ENCODE peak calls at places on chromosomes 7 and 10, in four cellular contexts. A, K, F and P are unnamed samples.
A peak's percentile ranks its signal among the peaks of the same experiment; 100 is the strongest.

GRCh38 chr7:108045154-108045553 is 42.2 kb upstream of the LAMB1 start:
- DNase-seq in A (no peak), K (no peak), F (no peak), P (no peak)

GRCh38 chr7:121503730-121504129 is 107.6 kb upstream of the FAM3C start:
- DNase-seq in A (no peak), K (no peak), F (no peak), P (no peak)

GRCh38 chr10:49664006-49664841 is 15.2 kb upstream of the C10orf53 start:
- DNase-seq in A (no peak), K (no peak), F (no peak), P (no peak)

GRCh38 chr7:18087031-18087686 is 59.5 kb upstream of the PRPS1L1 start:
- DNase-seq in A (peak; percentile 8), K (peak; percentile 59), F (no peak), P (no peak)

GRCh38 chr10:102678842-102679289 is 34.6 kb downstream of the TRIM8 start:
- DNase-seq in A (peak; percentile 50), K (peak; percentile 90), F (peak; percentile 74), P (peak; percentile 60)

GRCh38 chr7:47946581-47947354 is 1.5 kb downstream of the PKD1L1 start:
- DNase-seq in A (no peak), K (no peak), F (no peak), P (no peak)

GRCh38 chr10:56895306-56895705 is 534.2 kb upstream of the ZWINT start:
- DNase-seq in A (no peak), K (no peak), F (no peak), P (no peak)

GRCh38 chr10:62938672-62939071 is 122.5 kb upstream of the EGR2 start:
- DNase-seq in A (no peak), K (no peak), F (no peak), P (no peak)

GRCh38 chr10:72692057-72692891 is at the start of gene MCU:
- DNase-seq in A (peak; percentile 97), K (peak; percentile 98), F (peak; percentile 94), P (peak; percentile 47)

GRCh38 chr7:8117195-8117594 is 144.8 kb downstream of the ICA1 start:
- DNase-seq in A (no peak), K (no peak), F (no peak), P (no peak)

GRCh38 chr7:117949232-117949631 is 76.0 kb upstream of the CTTNBP2 start:
- DNase-seq in A (peak; percentile 35), K (no peak), F (no peak), P (no peak)

GRCh38 chr10:98361131-98361633 is 53.8 kb downstream of the PYROXD2 start:
- DNase-seq in A (peak; percentile 13), K (no peak), F (peak; percentile 86), P (peak; percentile 91)

GRCh38 chr7:19369806-19370205 is 224.6 kb upstream of the FERD3L start:
- DNase-seq in A (no peak), K (no peak), F (no peak), P (no peak)

GRCh38 chr10:21934307-21934706 is 69.2 kb downstream of the DNAJC1 start:
- DNase-seq in A (no peak), K (no peak), F (no peak), P (no peak)

GRCh38 chr10:63537511-63537910 is 16.3 kb downstream of the REEP3 start:
- DNase-seq in A (no peak), K (no peak), F (no peak), P (no peak)

GRCh38 chr10:86655173-86655540 is 810 bp downstream of the OPN4 start:
- DNase-seq in A (no peak), K (peak; percentile 54), F (no peak), P (no peak)

GRCh38 chr10:103930449-103930848 is 12.5 kb upstream of the STN1 start:
- DNase-seq in A (no peak), K (no peak), F (no peak), P (no peak)

GRCh38 chr10:83536426-83536825 is 602.9 kb upstream of the GHITM start:
- DNase-seq in A (no peak), K (no peak), F (no peak), P (no peak)

GRCh38 chr10:132452216-132452650 is 55.2 kb downstream of the PWWP2B start:
- DNase-seq in A (no peak), K (peak; percentile 88), F (no peak), P (no peak)

GRCh38 chr10:78626471-78626870 is 442.3 kb upstream of the ZMIZ1 start:
- DNase-seq in A (no peak), K (no peak), F (no peak), P (no peak)

GRCh38 chr10:17644485-17644964 is 574 bp downstream of the STAM start:
- DNase-seq in A (no peak), K (no peak), F (peak; percentile 70), P (no peak)

GRCh38 chr7:21616796-21617436 is 74.1 kb downstream of the DNAH11 start:
- DNase-seq in A (peak; percentile 72), K (no peak), F (no peak), P (peak; percentile 19)

GRCh38 chr10:70478191-70479160 is at the start of gene PALD1:
- DNase-seq in A (peak; percentile 61), K (peak; percentile 89), F (no peak), P (no peak)
- TF ChIP-seq POLR2A in A (peak; percentile 73), K (no peak), F (no peak), P (no peak)

GRCh38 chr10:125911990-125912389 is 15.6 kb downstream of the FANK1 start:
- DNase-seq in A (peak; percentile 76), K (no peak), F (no peak), P (no peak)
- TF ChIP-seq POLR2A in A (no peak), K (no peak), F (no peak), P (no peak)

GRCh38 chr10:123847686-123848432 is 43.7 kb downstream of the CPXM2 start:
- DNase-seq in A (peak; percentile 36), K (no peak), F (no peak), P (no peak)
- TF ChIP-seq POLR2A in A (no peak), K (no peak), F (no peak), P (no peak)

GRCh38 chr7:94067506-94067905 is 63.4 kb upstream of the BET1 start:
- DNase-seq in A (no peak), K (no peak), F (no peak), P (no peak)

GRCh38 chr7:94067047-94067446 is 62.9 kb upstream of the BET1 start:
- DNase-seq in A (no peak), K (no peak), F (no peak), P (no peak)

GRCh38 chr7:94062372-94062771 is 58.2 kb upstream of the BET1 start:
- DNase-seq in A (no peak), K (no peak), F (no peak), P (no peak)

GRCh38 chr7:94061316-94061715 is 57.2 kb upstream of the BET1 start:
- DNase-seq in A (no peak), K (no peak), F (no peak), P (no peak)

DNA sequence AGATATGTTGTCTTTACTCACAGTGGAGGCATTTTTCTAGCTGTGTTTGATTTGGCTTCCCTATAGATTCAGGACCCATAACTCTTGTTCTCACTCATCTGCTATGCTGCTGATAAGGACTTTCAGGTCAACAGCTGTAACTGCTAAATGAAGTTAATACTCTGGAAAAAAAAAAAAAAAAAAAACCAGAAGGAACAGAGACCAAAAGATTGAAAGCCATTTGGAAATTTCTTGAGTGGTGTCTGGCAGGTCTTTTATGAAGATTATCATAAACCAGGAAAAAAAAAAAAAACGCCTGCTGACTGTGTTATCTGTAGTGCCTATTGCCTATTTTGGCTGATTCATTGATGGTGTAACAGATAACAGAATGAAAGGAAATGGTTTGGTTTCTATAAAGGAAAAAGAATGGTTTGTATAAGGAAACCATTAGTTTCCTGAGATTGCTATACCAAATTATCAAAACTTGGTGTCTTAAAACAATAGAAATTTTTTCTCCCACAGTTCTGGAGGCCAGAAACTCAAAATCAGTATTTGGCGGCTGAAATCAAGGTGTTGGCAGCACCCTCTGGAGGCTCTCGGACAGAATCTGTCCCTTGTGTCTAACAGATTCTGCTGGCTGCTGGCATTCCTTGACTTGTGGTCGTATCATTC is 60.5 kb upstream of the BET1 start:
- DNase-seq in A (no peak), K (no peak), F (peak; percentile 10), P (no peak)
- TF ChIP-seq POLR2A in A (no peak), K (no peak), F (no peak), P (no peak)

GRCh38 chr7:151115836-151116418 is 29.7 kb downstream of the AGAP3 start:
- DNase-seq in A (no peak), K (no peak), F (no peak), P (no peak)
- TF ChIP-seq POLR2A in A (no peak), K (no peak), F (no peak), P (no peak)

GRCh38 chr10:1284076-1284475 is 227.9 kb downstream of the WDR37 start:
- DNase-seq in A (no peak), K (no peak), F (no peak), P (no peak)
- TF ChIP-seq POLR2A in A (no peak), K (no peak), F (no peak), P (no peak)

DNA sequence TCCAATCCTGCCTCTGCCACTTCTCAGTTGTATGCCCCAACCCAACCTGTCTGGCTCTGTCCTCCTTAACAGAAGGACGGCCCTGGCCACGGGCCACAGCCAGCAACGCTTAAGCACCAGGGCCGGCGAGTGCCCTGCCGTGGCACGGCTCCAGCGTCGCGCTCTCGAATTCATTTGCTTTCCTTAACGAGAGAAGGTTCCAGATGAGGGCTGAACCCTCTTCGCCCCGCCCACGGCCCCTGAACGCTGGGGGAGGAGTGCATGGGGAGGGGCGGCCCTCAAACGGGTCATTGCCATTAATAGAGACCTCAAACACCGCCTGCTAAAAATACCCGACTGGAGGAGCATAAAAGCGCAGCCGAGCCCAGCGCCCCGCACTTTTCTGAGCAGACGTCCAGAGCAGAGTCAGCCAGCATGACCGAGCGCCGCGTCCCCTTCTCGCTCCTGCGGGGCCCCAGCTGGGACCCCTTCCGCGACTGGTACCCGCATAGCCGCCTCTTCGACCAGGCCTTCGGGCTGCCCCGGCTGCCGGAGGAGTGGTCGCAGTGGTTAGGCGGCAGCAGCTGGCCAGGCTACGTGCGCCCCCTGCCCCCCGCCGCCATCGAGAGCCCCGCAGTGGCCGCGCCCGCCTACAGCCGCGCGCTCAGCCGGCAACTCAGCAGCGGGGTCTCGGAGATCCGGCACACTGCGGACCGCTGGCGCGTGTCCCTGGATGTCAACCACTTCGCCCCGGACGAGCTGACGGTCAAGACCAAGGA is at the start of gene HSPB1:
- DNase-seq in A (peak; percentile 92), K (peak; percentile 92), F (peak; percentile 84), P (no peak)
- TF ChIP-seq POLR2A in A (peak; percentile 97), K (peak; percentile 0), F (peak; percentile 55), P (peak; percentile 97)

GRCh38 chr7:148940702-148941597 is 56.9 kb upstream of the EZH2 start:
- DNase-seq in A (peak; percentile 88), K (peak; percentile 93), F (peak; percentile 85), P (peak; percentile 52)
- TF ChIP-seq POLR2A in A (peak; percentile 47), K (no peak), F (peak; percentile 62), P (peak; percentile 36)

DNA sequence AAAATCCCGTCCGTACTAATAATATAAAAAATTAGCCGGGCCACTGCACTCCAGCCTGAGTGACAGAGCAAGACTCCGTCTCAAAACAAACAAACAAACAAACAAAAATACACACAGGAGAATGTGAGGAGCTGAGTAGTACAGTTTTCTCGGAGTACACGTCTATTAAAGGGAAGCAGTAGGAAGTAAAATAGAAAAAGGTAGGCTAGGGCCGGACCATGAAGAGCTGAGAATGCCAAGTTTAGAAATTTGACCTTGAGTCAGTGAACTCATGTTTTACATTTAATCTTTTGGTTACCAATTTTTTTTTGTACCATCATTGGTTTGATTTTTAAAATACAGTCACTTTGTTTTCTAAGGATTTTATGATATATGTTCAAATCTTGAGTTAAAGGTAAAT is 64.1 kb downstream of the KAT6B start:
- DNase-seq in A (no peak), K (no peak), F (no peak), P (no peak)
- TF ChIP-seq POLR2A in A (no peak), K (no peak), F (no peak), P (no peak)